ENCODE peak calls at places on chromosome 1, in five cellular contexts. D, E, H, B and I are unnamed samples.

GRCh38 chr1:213399695-213400094 is 348.7 kb downstream of the RPS6KC1 start:
- DNase-seq in E (no peak), B (no peak), H (no peak), D (no peak), I (no peak)

GRCh38 chr1:30277415-30277814 is 446.0 kb downstream of the MATN1 start:
- DNase-seq in D (no peak), H (no peak), B (no peak), E (no peak), I (no peak)

GRCh38 chr1:119862276-119862675 is 34.0 kb downstream of the ADAM30 start:
- DNase-seq in B (no peak), E (no peak), D (peak; percentile 48), H (no peak), I (no peak)

GRCh38 chr1:46530311-46530710 is 21.1 kb downstream of the KNCN start:
- DNase-seq in D (no peak), B (no peak), H (no peak), E (no peak), I (no peak)

GRCh38 chr1:230350208-230350921 is 75.8 kb downstream of the PGBD5 start:
- DNase-seq in D (no peak), B (no peak), E (no peak), H (no peak), I (no peak)

GRCh38 chr1:147545133-147545532 is 3.8 kb downstream of the BCL9 start:
- DNase-seq in D (peak; percentile 38), H (peak; percentile 97), B (no peak), E (no peak), I (no peak)

GRCh38 chr1:94299627-94300552 is 62.5 kb upstream of the ARHGAP29 start:
- DNase-seq in B (no peak), H (no peak), D (peak; percentile 69), E (no peak), I (no peak)

GRCh38 chr1:116151739-116152576 is 40.8 kb downstream of the MAB21L3 start:
- DNase-seq in B (peak; percentile 32), D (peak; percentile 70), H (peak; percentile 58), E (peak; percentile 79), I (peak; percentile 57)

GRCh38 chr1:119646521-119647227 is 1.4 kb downstream of the ZNF697 start:
- DNase-seq in E (peak; percentile 8), H (no peak), D (peak; percentile 38), B (no peak), I (no peak)

GRCh38 chr1:12717301-12717838 is 1.5 kb downstream of the AADACL3 start:
- DNase-seq in D (no peak), B (no peak), H (no peak), E (no peak), I (no peak)

GRCh38 chr1:155175927-155176371 is 2.3 kb downstream of the TRIM46 start:
- DNase-seq in H (peak; percentile 42), D (no peak), E (no peak), B (peak; percentile 16), I (peak; percentile 71)

GRCh38 chr1:162676087-162676486 is 43.8 kb downstream of the DDR2 start:
- DNase-seq in D (peak; percentile 82), B (no peak), E (no peak), H (no peak), I (no peak)

GRCh38 chr1:100611086-100611485 is 73.1 kb downstream of the GPR88 start:
- DNase-seq in H (no peak), D (no peak), B (no peak), E (no peak), I (no peak)

GRCh38 chr1:216183007-216183406 is 240.2 kb downstream of the USH2A start:
- DNase-seq in H (no peak), B (no peak), E (peak; percentile 40), D (peak; percentile 57), I (no peak)

GRCh38 chr1:192513697-192514096 is 61.9 kb upstream of the RGS1 start:
- DNase-seq in E (no peak), D (no peak), B (no peak), H (no peak), I (no peak)

GRCh38 chr1:241641748-241642592 is 1.8 kb upstream of the CHML start:
- DNase-seq in B (no peak), E (no peak), D (peak; percentile 80), H (no peak), I (no peak)

GRCh38 chr1:82837261-82837660 is 1036.5 kb downstream of the ADGRL2 start:
- DNase-seq in D (no peak), H (no peak), E (no peak), B (no peak), I (no peak)

GRCh38 chr1:207944571-207944970 is 33.6 kb upstream of the CD34 start:
- DNase-seq in B (no peak), D (no peak), E (no peak), H (no peak), I (no peak)

GRCh38 chr1:219993554-219994433 is 52.5 kb downstream of the EPRS1 start:
- DNase-seq in H (no peak), B (no peak), D (no peak), E (no peak), I (no peak)